ENCODE peak calls at places on chromosomes 4 and X, in nine cellular contexts. Q is NCI-H2029; W is right lobe of liver; L is Calu3; O is SK-N-SH; U is NCI-H1092 treated with DMSO at 0.1 percent for 48 hours; Z is CD4-positive, alpha-beta T cell; Y is body of pancreas; K is stimulated activated CD4-positive, alpha-beta T cell treated with anti-CD3 and anti-CD28 coated beads, Interleukin-4, amount 100 ng/mL, for 1 hour. T is an unnamed sample.

GRCh38 chr4:161762796-161763195 is 401.0 kb downstream of the FSTL5 start:
- DNase-seq in L (no peak), Y (no peak), U (no peak), Q (no peak), K (no peak), W (no peak), Z (no peak), O (no peak), T (no peak)

GRCh38 chr4:125322363-125322730 is 7.6 kb downstream of the FAT4 start:
- DNase-seq in W (no peak), Y (no peak), K (no peak), Q (no peak), U (no peak), O (no peak), L (no peak), Z (no peak), T (no peak)

GRCh38 chr4:138927065-138927464 is 88.5 kb upstream of the NOCT start:
- DNase-seq in U (no peak), Z (no peak), L (no peak), K (no peak), O (no peak), W (no peak), Q (no peak), Y (no peak), T (no peak)

GRCh38 chr4:37951465-37952352 is 8.5 kb upstream of the PTTG2 start:
- DNase-seq in O (no peak), U (no peak), Z (no peak), L (no peak), Q (no peak), K (no peak), Y (peak; percentile 18), W (no peak), T (no peak)

GRCh38 chr4:64230709-64231310 is 178.4 kb downstream of the TECRL start:
- DNase-seq in O (peak; percentile 3), Z (no peak), Q (no peak), W (no peak), L (no peak), U (no peak), Y (no peak), K (no peak), T (no peak)

GRCh38 chr4:87864321-87864720 is 31.6 kb downstream of the MEPE start:
- DNase-seq in K (no peak), Q (no peak), L (no peak), Z (no peak), Y (no peak), U (no peak), O (no peak), W (no peak), T (no peak)

GRCh38 chr4:142925161-142925560 is 79.1 kb upstream of the INPP4B start:
- DNase-seq in K (no peak), U (no peak), W (no peak), L (no peak), O (no peak), Z (no peak), Y (no peak), Q (no peak), T (no peak)

GRCh38 chr4:37780444-37781133 is 45.9 kb upstream of the PGM2 start:
- DNase-seq in K (peak; percentile 4), L (no peak), W (no peak), U (no peak), Y (peak; percentile 16), Q (no peak), O (no peak), Z (peak; percentile 52), T (no peak)

GRCh38 chr4:138035781-138036258 is 206.3 kb downstream of the SLC7A11 start:
- DNase-seq in K (no peak), Q (peak; percentile 43), L (peak; percentile 28), Y (peak; percentile 13), U (peak; percentile 50), O (peak; percentile 59), Z (no peak), W (no peak), T (no peak)

GRCh38 chr4:102825261-102826071 is 1.9 kb downstream of the UBE2D3 start:
- DNase-seq in U (peak; percentile 45), Z (no peak), L (no peak), O (peak; percentile 23), Y (peak; percentile 43), Q (peak; percentile 12), W (no peak), K (no peak), T (peak; percentile 49)

GRCh38 chrX:123267220-123267619 is 83.1 kb downstream of the GRIA3 start:
- DNase-seq in K (no peak), Z (no peak), O (no peak), Y (no peak), Q (no peak), L (no peak), W (no peak), U (no peak), T (no peak)

GRCh38 chr4:182382941-182383340 is 139.7 kb downstream of the TENM3 start:
- DNase-seq in Y (no peak), U (no peak), W (no peak), O (no peak), Q (no peak), K (no peak), L (no peak), Z (no peak), T (no peak)

GRCh38 chr4:176635372-176636261 is 157.1 kb downstream of the VEGFC start:
- DNase-seq in Q (no peak), Z (no peak), K (no peak), Y (no peak), O (no peak), U (no peak), L (no peak), W (no peak), T (no peak)

GRCh38 chrX:112789931-112790330 is 50.7 kb downstream of the AMOT start:
- DNase-seq in O (no peak), Z (no peak), Y (no peak), Q (no peak), U (no peak), K (no peak), L (no peak), W (no peak), T (peak; percentile 45)

GRCh38 chrX:154014429-154015380 is 5.0 kb downstream of the IRAK1 start:
- DNase-seq in O (no peak), W (no peak), Z (no peak), Q (no peak), K (no peak), Y (no peak), L (no peak), U (no peak), T (no peak)

GRCh38 chr4:925771-926500 is 6.2 kb downstream of the GAK start:
- DNase-seq in Q (no peak), L (no peak), W (no peak), Z (no peak), O (peak; percentile 6), Y (no peak), U (no peak), K (no peak), T (no peak)

GRCh38 chrX:71910526-71911022 is at the start of gene NHSL2:
- DNase-seq in W (peak; percentile 23), U (peak; percentile 27), O (no peak), Y (peak; percentile 2), Z (peak; percentile 3), Q (no peak), K (peak; percentile 47), L (peak; percentile 25), T (no peak)

GRCh38 chrX:12951590-12951965 is 23.3 kb upstream of the TMSB4X start:
- DNase-seq in K (no peak), Z (no peak), O (no peak), U (no peak), L (no peak), W (no peak), Q (no peak), Y (no peak), T (no peak)

GRCh38 chr4:4791299-4791798 is 68.1 kb upstream of the MSX1 start:
- DNase-seq in Y (no peak), Q (no peak), O (peak; percentile 30), W (no peak), Z (no peak), U (peak; percentile 34), K (no peak), L (no peak), T (no peak)

GRCh38 chr4:176406736-176407135 is 87.0 kb downstream of the SPCS3 start:
- DNase-seq in L (no peak), U (no peak), Q (no peak), K (no peak), Y (no peak), O (no peak), Z (no peak), W (no peak), T (no peak)

GRCh38 chrX:118968031-118968430 is 6.4 kb upstream of the LONRF3 start:
- DNase-seq in U (no peak), Y (no peak), W (no peak), Q (no peak), L (no peak), K (no peak), O (no peak), Z (no peak), T (no peak)